ENCODE peak calls at places on chromosomes 13 and 19, in four cellular contexts. N is SK-N-SH, Q is K562, Z is GM12878. C is an unnamed sample.

GRCh38 chr19:401836-402535 is 7.0 kb downstream of the C2CD4C start:
- DNase-seq in N (peak), Q (peak), Z (no peak), C (peak)

GRCh38 chr13:112510987-112511715 is 76.8 kb downstream of the TUBGCP3 start:
- DNase-seq in N (no peak), Q (no peak), Z (no peak), C (no peak)

GRCh38 chr19:43439183-43440063 is 24.7 kb downstream of the TEX101 start:
- DNase-seq in N (no peak), Q (no peak), Z (no peak), C (no peak)

GRCh38 chr13:19940106-19940505 is 18.4 kb upstream of the ZMYM2 start:
- DNase-seq in N (no peak), Q (no peak), Z (no peak), C (no peak)

GRCh38 chr19:49684983-49685553 is 4.3 kb upstream of the ADM5 start:
- DNase-seq in N (no peak), Q (no peak), Z (no peak), C (no peak)

GRCh38 chr19:55258476-55258827 is 365 bp downstream of the PPP6R1 start:
- DNase-seq in N (peak), Q (peak), Z (no peak), C (no peak)

GRCh38 chr19:8487137-8487851 is 15.1 kb downstream of the PRAM1 start:
- DNase-seq in N (no peak), Q (no peak), Z (no peak), C (no peak)

GRCh38 chr13:76672422-76672821 is 213.8 kb downstream of the KCTD12 start:
- DNase-seq in N (no peak), Q (no peak), Z (no peak), C (no peak)

GRCh38 chr19:41311613-41312012 is 1.6 kb downstream of the CCDC97 start:
- DNase-seq in N (no peak), Q (no peak), Z (no peak), C (no peak)

GRCh38 chr13:79662882-79663281 is 181.9 kb downstream of the NDFIP2 start:
- DNase-seq in N (no peak), Q (no peak), Z (no peak), C (no peak)

GRCh38 chr19:38993271-38993670 is 17.7 kb upstream of the FBXO17 start:
- DNase-seq in N (no peak), Q (no peak), Z (no peak), C (no peak)

GRCh38 chr13:22173605-22174004 is 502.7 kb downstream of the FGF9 start:
- DNase-seq in N (no peak), Q (no peak), Z (no peak), C (no peak)

GRCh38 chr13:30045916-30046704 is 195.7 kb upstream of the UBL3 start:
- DNase-seq in N (no peak), Q (no peak), Z (no peak), C (peak)

GRCh38 chr19:19385900-19386339 is 19.6 kb upstream of the GATAD2A start:
- DNase-seq in N (no peak), Q (no peak), Z (no peak), C (no peak)

GRCh38 chr13:101515504-101515903 is 63.0 kb downstream of the ITGBL1 start:
- DNase-seq in N (no peak), Q (no peak), Z (no peak), C (no peak)

GRCh38 chr13:45331981-45332830 is 8.8 kb downstream of the TPT1 start:
- DNase-seq in N (no peak), Q (no peak), Z (no peak), C (no peak)

GRCh38 chr19:1079566-1080111 is 12.7 kb downstream of the ARHGAP45 start:
- DNase-seq in N (peak), Q (no peak), Z (no peak), C (no peak)

GRCh38 chr13:27969866-27970229 is 733 bp upstream of the CDX2 start:
- DNase-seq in N (no peak), Q (no peak), Z (no peak), C (no peak)

GRCh38 chr13:27971776-27972618 is 2.9 kb upstream of the CDX2 start:
- DNase-seq in N (no peak), Q (no peak), Z (no peak), C (no peak)

GRCh38 chr13:27969073-27969865 is at the start of gene CDX2:
- DNase-seq in N (peak), Q (no peak), Z (no peak), C (no peak)

GRCh38 chr13:27971236-27971645 is 2.1 kb upstream of the CDX2 start:
- DNase-seq in N (peak), Q (no peak), Z (no peak), C (peak)

DNA sequence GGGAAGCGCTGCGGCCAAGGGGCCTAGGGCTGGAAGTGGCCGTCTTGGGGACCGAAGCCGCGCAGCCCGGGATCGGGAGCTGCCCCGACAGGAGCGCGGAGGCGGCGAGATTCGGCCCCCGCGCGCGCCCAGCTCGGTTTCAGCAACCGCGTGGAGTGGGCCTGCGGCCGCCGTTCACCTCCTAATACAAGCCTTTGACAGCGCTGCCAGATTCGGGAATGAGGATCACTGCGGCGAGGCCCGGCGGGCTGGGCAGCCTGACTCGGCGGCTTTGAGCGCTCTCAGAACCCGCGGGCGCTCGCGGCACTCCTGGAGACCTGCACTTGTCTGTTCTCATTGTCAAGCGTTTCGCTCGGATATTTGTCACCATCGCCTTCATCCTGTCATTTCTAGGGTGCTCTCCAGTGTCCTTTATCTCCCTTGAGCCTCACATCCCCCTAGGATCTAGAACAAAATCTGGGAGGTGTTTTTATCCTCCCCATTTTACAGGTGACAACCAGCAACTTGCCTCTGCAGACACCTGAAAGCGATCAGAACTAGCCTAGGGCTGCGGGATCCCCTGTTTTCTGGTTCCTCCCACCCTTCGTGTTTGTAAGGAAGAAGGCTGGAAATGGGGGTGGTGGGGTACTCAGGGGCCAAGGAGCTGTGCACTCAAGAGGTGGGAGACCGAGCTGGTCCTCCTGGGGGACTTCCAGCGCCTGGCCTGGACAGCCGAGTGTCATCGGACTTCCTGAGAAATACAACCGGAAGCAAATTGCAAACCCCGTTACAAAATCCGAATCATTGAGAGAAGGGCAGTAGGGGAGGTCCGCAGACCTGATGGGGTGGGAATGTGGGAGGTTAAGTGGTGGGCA is 1.5 kb upstream of the CDX2 start:
- DNase-seq in N (peak), Q (no peak), Z (no peak), C (no peak)
- TF ChIP-seq MAX in N (no peak), Q (no peak), Z (no peak), C (no peak)

GRCh38 chr19:17703823-17704463 is 15.3 kb upstream of the MAP1S start:
- DNase-seq in N (peak), Q (peak), Z (no peak), C (no peak)
- TF ChIP-seq NRF1 in N (no peak), Q (no peak), Z (no peak), C (no peak)

GRCh38 chr19:45953676-45954075 is 20.0 kb downstream of the NOVA2 start:
- DNase-seq in N (no peak), Q (no peak), Z (no peak), C (no peak)
- TF ChIP-seq RFX5 in N (no peak), Q (no peak), Z (no peak), C (no peak)

DNA sequence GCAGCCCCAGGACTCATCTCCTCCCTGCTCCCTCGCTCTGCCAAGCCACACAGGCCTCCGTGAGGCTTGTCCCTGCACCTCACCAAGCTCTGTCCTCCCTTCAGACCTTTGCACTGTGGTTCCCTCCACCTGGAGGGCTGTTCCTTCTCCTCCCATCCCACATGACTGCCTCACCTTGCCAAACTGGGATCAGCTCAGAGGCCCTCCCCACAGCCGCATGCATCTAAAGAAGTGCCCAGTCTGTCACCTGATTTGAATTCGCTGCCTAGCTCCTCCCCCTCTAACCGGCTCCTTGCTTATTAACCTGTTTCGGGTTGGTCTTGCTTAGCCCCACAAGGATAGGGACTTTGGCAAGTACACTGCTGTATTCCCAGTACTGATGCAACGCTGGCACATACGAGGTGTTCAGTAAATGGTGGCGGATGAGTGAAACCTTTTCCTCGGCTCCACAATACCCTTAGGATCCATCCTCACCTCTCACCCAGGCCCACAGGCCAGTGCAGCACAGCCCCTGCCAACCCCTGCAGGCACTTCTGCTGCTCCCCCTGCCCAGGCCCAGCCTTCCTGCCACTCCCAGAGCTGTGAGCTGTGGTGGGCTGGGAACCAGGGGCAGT is 4.4 kb downstream of the AKT2 start:
- DNase-seq in N (no peak), Q (no peak), Z (no peak), C (no peak)
- TF ChIP-seq MAX in N (no peak), Q (no peak), Z (no peak), C (no peak)

DNA sequence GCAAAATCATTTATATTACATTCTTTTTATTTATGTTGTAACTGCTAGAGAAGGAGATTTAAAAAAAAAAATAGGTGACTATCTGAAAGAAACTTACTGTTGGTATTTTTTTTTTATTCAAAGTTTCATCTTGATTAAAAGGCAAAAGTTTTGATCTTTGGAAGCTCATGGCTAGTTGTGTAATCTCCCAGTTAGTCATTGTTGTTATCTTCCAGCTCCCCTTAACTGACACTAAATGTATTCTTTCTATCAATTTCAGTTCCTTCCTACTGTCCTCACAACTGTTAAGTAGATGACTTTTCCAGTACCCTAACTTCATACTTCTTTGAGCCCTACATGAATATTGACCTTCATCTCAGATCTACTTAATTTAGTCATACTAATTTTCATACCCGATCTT is 71.1 kb downstream of the PIBF1 start:
- DNase-seq in N (no peak), Q (no peak), Z (no peak), C (no peak)
- TF ChIP-seq NRF1 in N (no peak), Q (no peak), Z (no peak), C (no peak)